ENCODE peak calls at places on chromosomes 5 and 9, in six cellular contexts. X is osteoblast, S is PC-3, T is breast epithelium, U is dorsolateral prefrontal cortex, Z is testis. B is an unnamed sample.
A peak's percentile ranks its signal among the peaks of the same experiment; 100 is the strongest.

GRCh38 chr9:107397076-107398049 is 92.2 kb downstream of the KLF4 start:
- DNase-seq in X (peak; percentile 76), S (peak; percentile 64), T (no peak), U (no peak), Z (no peak), B (no peak)

GRCh38 chr9:125145425-125145824 is 2.1 kb upstream of the SCAI start:
- DNase-seq in X (peak; percentile 3), S (no peak), T (no peak), U (no peak), Z (no peak), B (no peak)

GRCh38 chr9:114811969-114812636 is 6.3 kb upstream of the TNFSF15 start:
- DNase-seq in X (no peak), S (peak; percentile 56), T (no peak), U (no peak), Z (no peak), B (no peak)

GRCh38 chr9:75083188-75083976 is 4.6 kb downstream of the NMRK1 start:
- DNase-seq in X (no peak), S (peak; percentile 26), T (peak; percentile 37), U (peak; percentile 51), Z (no peak), B (no peak)

GRCh38 chr5:139251281-139251687 is 42.3 kb upstream of the MATR3 start:
- DNase-seq in X (no peak), S (peak; percentile 48), T (no peak), U (no peak), Z (peak; percentile 28), B (no peak)

GRCh38 chr5:133643365-133643764 is 31.0 kb upstream of the FSTL4 start:
- DNase-seq in X (no peak), S (no peak), T (no peak), U (no peak), Z (no peak), B (no peak)

GRCh38 chr5:173093597-173093996 is 37.4 kb downstream of the CREBRF start:
- DNase-seq in X (no peak), S (no peak), T (no peak), U (no peak), Z (no peak), B (no peak)

GRCh38 chr5:151295138-151295537 is 8.4 kb downstream of the SLC36A3 start:
- DNase-seq in X (no peak), S (peak; percentile 95), T (no peak), U (no peak), Z (no peak), B (no peak)

GRCh38 chr5:38783011-38783551 is 62.7 kb upstream of the OSMR start:
- DNase-seq in X (peak; percentile 64), S (peak; percentile 96), T (no peak), U (no peak), Z (no peak), B (no peak)
- TF ChIP-seq CTCF in X (peak; percentile 8), S (no peak), T (no peak), U (no peak), Z (no peak), B (peak; percentile 8)

DNA sequence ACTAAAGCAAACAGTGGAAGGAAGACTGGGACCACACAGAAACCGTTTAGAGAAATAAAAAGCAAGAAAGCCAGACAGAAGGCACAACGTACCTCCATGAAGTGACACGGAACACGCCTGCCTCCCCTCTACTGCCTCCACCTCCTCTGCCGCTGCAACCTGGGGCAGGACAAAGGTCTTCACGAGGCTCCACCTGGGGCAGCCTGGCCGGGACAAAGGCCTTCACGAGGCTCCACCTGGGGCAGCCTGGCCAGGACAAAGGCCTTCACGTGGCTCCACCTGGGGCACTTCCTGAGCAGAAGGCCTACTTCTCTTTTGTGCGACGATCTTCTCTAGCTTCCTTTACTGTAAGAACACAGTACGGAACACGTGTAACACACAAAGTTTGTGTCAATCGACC is 11.7 kb downstream of the QSOX2 start:
- DNase-seq in X (no peak), S (no peak), T (no peak), U (no peak), Z (no peak), B (no peak)
- H3K27ac ChIP-seq in X (no peak overlapping the region), S (no peak overlapping the region), T (no peak overlapping the region), U (no peak overlapping the region), Z (no peak overlapping the region), B (no peak overlapping the region)

DNA sequence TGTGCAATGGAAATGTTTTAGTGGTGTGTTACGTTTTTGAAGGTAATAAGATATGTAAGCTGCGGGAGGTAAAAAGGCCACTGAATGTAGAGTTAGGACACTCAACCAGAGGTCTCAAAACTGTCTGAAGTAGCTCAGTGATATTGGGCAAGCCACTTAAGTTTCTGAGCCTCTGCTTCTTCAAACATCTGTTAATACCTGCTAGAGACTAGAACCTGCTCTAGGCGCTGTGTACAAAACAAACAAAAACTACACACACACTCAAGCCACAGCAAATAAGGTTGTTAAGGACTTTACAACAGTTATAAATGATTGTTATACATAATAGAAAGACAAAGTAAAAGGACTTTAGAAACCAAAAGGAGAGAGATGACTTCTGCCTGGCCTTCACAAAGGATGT is 24.6 kb upstream of the FAM240B start:
- DNase-seq in X (no peak), S (no peak), T (no peak), U (no peak), Z (no peak), B (no peak)
- TF ChIP-seq CTCF in X (no peak), S (no peak), T (no peak), U (no peak), Z (no peak), B (no peak)

GRCh38 chr9:2616726-2617377 is 4.7 kb upstream of the VLDLR start:
- DNase-seq in X (no peak), S (no peak), T (no peak), U (no peak), Z (no peak), B (no peak)

GRCh38 chr9:2610985-2611384 is 10.6 kb upstream of the VLDLR start:
- DNase-seq in X (no peak), S (no peak), T (no peak), U (no peak), Z (no peak), B (no peak)

GRCh38 chr9:2618289-2618688 is 3.3 kb upstream of the VLDLR start:
- DNase-seq in X (no peak), S (no peak), T (no peak), U (no peak), Z (no peak), B (no peak)

GRCh38 chr9:2615532-2615931 is 6.1 kb upstream of the VLDLR start:
- DNase-seq in X (no peak), S (no peak), T (no peak), U (no peak), Z (no peak), B (no peak)

DNA sequence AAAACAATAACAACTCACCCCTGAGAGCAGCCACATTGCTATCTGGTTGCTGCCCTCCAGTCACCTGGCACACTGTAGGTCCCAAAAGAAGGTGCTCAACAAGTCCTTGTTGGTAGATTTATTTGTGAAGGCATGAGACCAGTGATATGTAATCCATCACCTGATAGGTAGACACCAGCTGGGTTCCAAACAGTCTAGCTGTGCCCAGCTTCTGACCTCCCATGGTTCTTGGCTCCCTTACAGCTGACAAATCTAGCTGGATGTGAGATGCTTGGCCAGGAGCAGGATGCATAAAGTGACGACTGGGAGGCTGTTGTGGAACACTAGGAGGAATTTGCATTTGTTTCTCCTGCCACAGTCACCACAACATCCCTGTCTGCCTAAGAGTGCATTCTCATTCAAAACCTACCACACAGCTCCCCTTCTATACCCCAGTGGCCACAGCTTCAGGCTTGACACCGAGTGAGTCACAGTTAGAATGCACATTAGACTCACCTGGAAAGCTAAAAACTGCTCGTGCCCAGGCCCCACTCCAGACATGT is 7.8 kb upstream of the VLDLR start:
- DNase-seq in X (no peak), S (no peak), T (no peak), U (no peak), Z (no peak), B (no peak)
- H3K27ac ChIP-seq in X (no peak overlapping the region), S (no peak overlapping the region), T (no peak overlapping the region), U (no peak overlapping the region), Z (no peak overlapping the region), B (no peak overlapping the region)

DNA sequence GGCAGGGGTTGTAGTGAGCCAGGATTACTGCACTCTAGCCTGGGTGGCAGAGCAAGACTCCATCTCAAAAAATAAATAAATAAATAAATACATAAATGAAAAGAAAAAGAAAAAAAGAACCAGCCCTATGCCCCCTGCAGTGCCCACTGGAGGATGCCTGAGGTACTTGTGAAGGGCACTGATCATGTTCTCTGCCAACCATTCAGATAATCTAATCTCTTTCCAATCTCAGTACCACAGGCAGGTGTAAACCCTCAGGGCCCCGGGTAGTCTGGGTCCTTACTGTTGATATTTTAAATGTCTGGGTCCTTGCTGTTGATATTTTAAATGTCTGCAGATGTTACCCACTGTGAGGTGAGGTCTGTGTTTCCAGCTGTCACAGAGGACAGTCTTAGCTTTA is 321.8 kb upstream of the ADCY2 start:
- DNase-seq in X (peak; percentile 17), S (no peak), T (no peak), U (no peak), Z (no peak), B (no peak)
- TF ChIP-seq CTCF in X (no peak), S (no peak), T (no peak), U (no peak), Z (peak; percentile 31), B (no peak)

DNA sequence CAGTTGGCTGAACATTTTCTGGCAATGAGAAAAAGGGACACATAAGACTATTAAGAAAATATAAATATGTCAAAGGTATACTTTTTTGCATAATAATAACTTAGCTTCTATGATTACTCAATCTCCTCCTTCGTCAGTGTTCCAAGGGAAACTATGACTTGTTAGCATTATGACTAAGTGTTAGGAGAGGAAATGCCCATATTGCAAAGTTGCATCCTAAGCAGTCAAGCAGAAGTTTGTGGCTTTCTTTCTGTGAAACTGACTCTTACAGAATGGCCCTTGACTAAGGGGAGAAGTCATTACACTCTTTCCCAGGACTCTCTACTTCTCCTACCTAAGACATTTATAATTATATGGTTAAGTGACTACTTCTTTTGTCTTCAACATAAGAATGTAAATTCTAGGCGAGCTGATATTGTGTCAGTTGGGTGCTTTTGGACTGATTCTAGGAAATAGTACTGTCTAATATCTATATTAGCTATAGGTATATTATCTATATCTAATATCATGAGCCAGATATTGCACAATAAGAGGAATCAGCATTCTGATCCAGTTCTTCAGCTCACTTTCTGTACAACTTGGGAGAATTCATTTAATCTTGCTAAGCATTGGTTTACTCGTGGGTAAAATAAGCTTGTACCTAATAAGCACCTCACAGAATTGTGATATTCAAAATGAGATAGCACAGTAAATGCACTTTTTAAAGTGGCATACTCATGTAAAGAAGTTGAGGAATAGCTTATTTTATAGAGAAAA is 16.4 kb upstream of the SPINK6 start:
- DNase-seq in X (no peak), S (peak; percentile 90), T (no peak), U (no peak), Z (no peak), B (no peak)
- H3K27ac ChIP-seq in X (no peak overlapping the region), S (peak overlapping the region; percentile 50), T (no peak overlapping the region), U (no peak overlapping the region), Z (no peak overlapping the region), B (peak overlapping the region; percentile 37)

DNA sequence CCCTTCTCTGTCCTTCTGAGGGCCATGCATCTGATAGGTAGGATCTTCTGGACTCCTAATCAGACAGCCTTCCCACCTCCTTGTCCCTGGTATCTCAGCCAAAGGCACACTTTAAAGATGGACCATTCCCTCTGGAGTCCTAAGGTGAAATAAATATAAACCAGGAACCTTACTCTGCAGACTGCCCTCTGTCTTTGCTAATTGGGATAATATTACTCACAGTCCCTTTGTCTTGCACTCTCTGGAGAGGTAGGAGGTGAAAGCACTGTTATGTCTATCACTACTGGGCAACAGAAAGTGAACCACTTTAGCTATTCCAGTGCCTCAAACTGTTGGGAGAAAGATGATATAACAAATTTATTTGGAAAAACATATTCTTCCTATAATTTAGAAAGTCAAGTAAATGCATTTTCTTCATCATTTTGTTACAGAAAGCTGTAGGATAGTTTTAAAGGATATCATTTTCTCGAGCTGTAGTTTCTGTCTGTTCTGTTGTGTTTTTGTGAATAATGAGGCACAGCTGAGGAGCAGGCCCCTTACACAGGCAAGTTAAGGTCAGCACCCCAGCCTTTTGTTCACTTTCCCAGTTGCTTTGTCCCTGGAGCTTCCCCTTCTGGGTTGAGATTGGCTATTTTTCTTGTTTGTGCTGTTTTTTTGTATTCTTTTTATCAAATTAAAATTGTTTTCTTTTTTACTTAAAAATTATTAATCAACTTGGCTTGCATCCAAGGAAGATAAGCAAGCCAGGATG is 213.6 kb upstream of the ACTBL2 start:
- DNase-seq in X (peak; percentile 8), S (no peak), T (no peak), U (no peak), Z (peak; percentile 23), B (no peak)
- TF ChIP-seq CTCF in X (no peak), S (no peak), T (no peak), U (no peak), Z (no peak), B (no peak)

B was measured in adrenal gland.